ENCODE peak calls at places on chromosome 20, in eight cellular contexts. S, N, F, D, Z, B, C and W are unnamed samples.

GRCh38 chr20:57677323-57677982 is 32.4 kb downstream of the PMEPA1 start:
- DNase-seq in S (no peak), N (no peak), F (no peak), D (no peak), Z (no peak), B (no peak), C (no peak), W (no peak)

GRCh38 chr20:10521836-10522235 is 86.7 kb downstream of the SLX4IP start:
- DNase-seq in S (no peak), N (no peak), F (no peak), D (no peak), Z (no peak), B (no peak), C (no peak), W (no peak)

GRCh38 chr20:2299301-2299700 is 3.5 kb downstream of the TGM3 start:
- DNase-seq in S (peak), N (no peak), F (no peak), D (no peak), Z (peak), B (peak), C (peak), W (no peak)

GRCh38 chr20:60648556-60648955 is 603.5 kb upstream of the CDH4 start:
- DNase-seq in S (no peak), N (no peak), F (no peak), D (no peak), Z (no peak), B (no peak), C (no peak), W (no peak)

GRCh38 chr20:57526067-57526884 is 1.3 kb upstream of the CTCFL start:
- DNase-seq in S (no peak), N (no peak), F (no peak), D (no peak), Z (no peak), B (no peak), C (no peak), W (no peak)

GRCh38 chr20:39853664-39854063 is 835.4 kb downstream of the MAFB start:
- DNase-seq in S (no peak), N (peak), F (no peak), D (no peak), Z (no peak), B (no peak), C (no peak), W (no peak)

GRCh38 chr20:52279667-52280180 is 88.1 kb upstream of the ZFP64 start:
- DNase-seq in S (no peak), N (no peak), F (no peak), D (no peak), Z (no peak), B (no peak), C (no peak), W (no peak)

GRCh38 chr20:51958636-51959542 is 156.6 kb upstream of the SALL4 start:
- DNase-seq in S (no peak), N (peak), F (no peak), D (no peak), Z (no peak), B (no peak), C (no peak), W (no peak)

GRCh38 chr20:51923611-51924010 is 121.3 kb upstream of the SALL4 start:
- DNase-seq in S (no peak), N (no peak), F (no peak), D (no peak), Z (no peak), B (no peak), C (no peak), W (no peak)

GRCh38 chr20:49594143-49594928 is 26.4 kb upstream of the PTGIS start:
- DNase-seq in S (peak), N (peak), F (no peak), D (peak), Z (peak), B (no peak), C (peak), W (no peak)

GRCh38 chr20:53828673-53829085 is 235.0 kb upstream of the ZNF217 start:
- DNase-seq in S (no peak), N (peak), F (no peak), D (peak), Z (no peak), B (no peak), C (peak), W (no peak)

GRCh38 chr20:41869261-41869660 is 251.1 kb upstream of the CHD6 start:
- DNase-seq in S (no peak), N (no peak), F (no peak), D (no peak), Z (no peak), B (no peak), C (no peak), W (no peak)

GRCh38 chr20:25139061-25139705 is 56.3 kb upstream of the ENTPD6 start:
- DNase-seq in S (no peak), N (no peak), F (no peak), D (no peak), Z (peak), B (no peak), C (peak), W (no peak)

GRCh38 chr20:51656726-51657260 is 111.4 kb downstream of the ATP9A start:
- DNase-seq in S (no peak), N (no peak), F (no peak), D (no peak), Z (no peak), B (no peak), C (no peak), W (no peak)

GRCh38 chr20:10634683-10635411 is 39.0 kb downstream of the JAG1 start:
- DNase-seq in S (no peak), N (peak), F (no peak), D (no peak), Z (no peak), B (no peak), C (no peak), W (no peak)

GRCh38 chr20:31595380-31595653 is 9.8 kb upstream of the ID1 start:
- DNase-seq in S (no peak), N (no peak), F (no peak), D (no peak), Z (no peak), B (no peak), C (no peak), W (no peak)
- H3K27ac ChIP-seq in S (peak), N (peak), F (peak), D (peak), Z (peak), B (no peak), C (no peak), W (peak)

GRCh38 chr20:59002874-59003399 is 4.1 kb downstream of the CTSZ start:
- DNase-seq in S (peak), N (no peak), F (no peak), D (no peak), Z (no peak), B (no peak), C (no peak), W (no peak)

GRCh38 chr20:59005523-59006166 is 1.4 kb downstream of the CTSZ start:
- DNase-seq in S (peak), N (no peak), F (no peak), D (peak), Z (peak), B (no peak), C (no peak), W (no peak)

GRCh38 chr20:59003836-59004492 is 3.1 kb downstream of the CTSZ start:
- DNase-seq in S (peak), N (no peak), F (no peak), D (peak), Z (no peak), B (no peak), C (no peak), W (no peak)

GRCh38 chr20:59004763-59005522 is 2.1 kb downstream of the CTSZ start:
- DNase-seq in S (peak), N (no peak), F (peak), D (peak), Z (peak), B (peak), C (peak), W (no peak)

DNA sequence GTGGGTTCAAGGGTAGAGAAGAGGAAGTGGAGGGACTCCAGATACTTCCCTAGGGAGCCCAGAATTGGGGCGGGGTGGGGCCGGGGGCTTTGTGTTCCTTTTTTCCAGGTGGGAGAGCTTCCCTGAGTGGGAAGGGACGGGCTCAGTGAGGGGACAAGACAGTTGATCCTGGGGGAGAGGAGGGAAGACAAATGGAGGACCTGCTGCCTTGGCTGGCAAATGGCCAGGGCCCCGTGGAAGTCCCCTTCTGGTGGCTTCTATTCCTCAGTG is 2.6 kb downstream of the CTSZ start:
- DNase-seq in S (peak), N (no peak), F (peak), D (peak), Z (no peak), B (peak), C (peak), W (no peak)
- H3K27ac ChIP-seq in S (peak), N (no peak), F (no peak), D (peak), Z (peak), B (peak), C (no peak), W (peak)

DNA sequence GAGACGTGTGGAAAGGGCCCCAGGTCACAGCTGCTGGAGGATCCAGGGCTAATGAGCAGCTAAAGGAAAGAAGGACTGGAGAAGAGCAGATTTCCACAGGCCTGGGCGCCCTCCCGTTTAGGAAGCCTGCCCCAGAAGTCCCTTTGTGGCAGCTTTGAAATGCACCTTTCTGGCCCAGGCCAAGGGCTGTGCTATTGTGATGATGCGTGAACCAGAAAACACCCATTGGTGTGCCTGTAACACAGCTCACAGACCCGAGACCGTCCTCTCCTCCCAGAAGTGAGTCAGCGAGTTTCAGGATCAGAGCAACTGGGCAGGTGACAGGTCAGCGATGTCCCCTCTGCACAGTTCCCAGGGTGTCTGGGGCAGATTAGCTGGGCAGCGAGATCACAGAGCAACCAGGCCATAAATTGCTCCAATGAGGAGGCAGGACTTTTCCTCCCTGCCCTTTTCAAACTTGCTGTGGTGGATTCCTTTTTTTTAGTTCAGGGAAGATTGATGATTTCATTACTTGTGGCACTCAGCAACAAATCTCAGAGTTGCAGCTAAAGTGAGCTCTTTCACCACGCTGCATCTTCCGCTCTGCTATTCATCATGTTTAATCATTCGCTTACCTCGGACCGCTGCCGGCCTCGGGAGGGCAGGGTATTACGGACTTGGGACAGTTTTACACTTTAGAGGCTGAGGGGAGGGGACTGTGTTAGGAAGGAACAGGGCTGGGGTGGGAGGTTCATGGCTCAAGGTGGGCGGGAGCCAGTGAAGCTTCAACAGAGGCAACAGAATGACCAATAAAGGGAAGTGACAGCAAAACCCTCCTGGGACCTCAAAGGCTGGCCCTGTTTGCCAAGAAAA is 72.1 kb upstream of the SULF2 start:
- DNase-seq in S (peak), N (no peak), F (no peak), D (peak), Z (no peak), B (no peak), C (no peak), W (no peak)
- H3K27ac ChIP-seq in S (peak), N (no peak), F (no peak), D (peak), Z (no peak), B (no peak), C (no peak), W (peak)

GRCh38 chr20:44593721-44594120 is 11.3 kb downstream of the PKIG start:
- DNase-seq in S (no peak), N (no peak), F (no peak), D (no peak), Z (no peak), B (no peak), C (no peak), W (no peak)

GRCh38 chr20:44590980-44591778 is 8.8 kb downstream of the PKIG start:
- DNase-seq in S (no peak), N (no peak), F (no peak), D (no peak), Z (no peak), B (no peak), C (no peak), W (no peak)

GRCh38 chr20:44594730-44595129 is 12.4 kb downstream of the PKIG start:
- DNase-seq in S (peak), N (peak), F (no peak), D (no peak), Z (peak), B (no peak), C (no peak), W (no peak)

GRCh38 chr20:44589522-44589921 is 7.1 kb downstream of the PKIG start:
- DNase-seq in S (no peak), N (no peak), F (no peak), D (no peak), Z (no peak), B (no peak), C (no peak), W (no peak)

DNA sequence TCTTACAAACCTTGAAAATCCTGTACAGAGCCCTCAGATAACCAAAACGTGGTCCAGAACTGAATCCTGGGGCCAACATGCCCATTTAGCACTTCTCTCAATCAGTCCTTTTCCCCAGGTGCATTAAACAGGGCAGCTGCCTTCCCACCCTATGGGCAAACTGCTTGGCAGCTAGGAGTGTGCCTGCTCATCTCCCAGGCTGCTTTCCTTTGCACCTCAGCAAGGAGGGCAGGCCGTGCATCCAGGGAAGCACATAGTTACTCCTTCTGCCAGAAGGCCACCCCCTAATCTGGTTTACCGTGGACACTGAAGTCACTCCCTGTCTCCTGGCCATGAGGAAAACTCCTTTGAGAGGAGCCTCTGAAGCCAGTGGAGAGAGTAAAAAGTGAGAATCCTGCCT is 10.0 kb downstream of the PKIG start:
- DNase-seq in S (no peak), N (no peak), F (no peak), D (no peak), Z (no peak), B (no peak), C (no peak), W (no peak)
- H3K27ac ChIP-seq in S (peak), N (no peak), F (no peak), D (peak), Z (peak), B (no peak), C (no peak), W (no peak)

GRCh38 chr20:35021063-35021462 is 65.4 kb downstream of the MYH7B start:
- DNase-seq in S (no peak), N (no peak), F (no peak), D (no peak), Z (no peak), B (no peak), C (peak), W (no peak)

GRCh38 chr20:35020108-35021031 is 64.7 kb downstream of the MYH7B start:
- DNase-seq in S (no peak), N (no peak), F (no peak), D (no peak), Z (no peak), B (no peak), C (peak), W (no peak)

GRCh38 chr20:35023624-35024023 is 68.0 kb downstream of the MYH7B start:
- DNase-seq in S (no peak), N (no peak), F (no peak), D (no peak), Z (no peak), B (no peak), C (no peak), W (no peak)

GRCh38 chr20:35021831-35022230 is 66.2 kb downstream of the MYH7B start:
- DNase-seq in S (no peak), N (no peak), F (no peak), D (no peak), Z (no peak), B (no peak), C (no peak), W (no peak)

GRCh38 chr20:35025116-35025515 is 67.5 kb downstream of the TRPC4AP start:
- DNase-seq in S (no peak), N (no peak), F (no peak), D (no peak), Z (no peak), B (no peak), C (no peak), W (no peak)
- H3K27ac ChIP-seq in S (no peak), N (no peak), F (no peak), D (no peak), Z (no peak), B (no peak), C (no peak), W (no peak)

GRCh38 chr20:6708010-6708409 is 59.5 kb upstream of the BMP2 start:
- DNase-seq in S (peak), N (peak), F (no peak), D (peak), Z (no peak), B (no peak), C (peak), W (no peak)
- H3K27ac ChIP-seq in S (no peak), N (peak), F (no peak), D (no peak), Z (no peak), B (no peak), C (peak), W (no peak)

DNA sequence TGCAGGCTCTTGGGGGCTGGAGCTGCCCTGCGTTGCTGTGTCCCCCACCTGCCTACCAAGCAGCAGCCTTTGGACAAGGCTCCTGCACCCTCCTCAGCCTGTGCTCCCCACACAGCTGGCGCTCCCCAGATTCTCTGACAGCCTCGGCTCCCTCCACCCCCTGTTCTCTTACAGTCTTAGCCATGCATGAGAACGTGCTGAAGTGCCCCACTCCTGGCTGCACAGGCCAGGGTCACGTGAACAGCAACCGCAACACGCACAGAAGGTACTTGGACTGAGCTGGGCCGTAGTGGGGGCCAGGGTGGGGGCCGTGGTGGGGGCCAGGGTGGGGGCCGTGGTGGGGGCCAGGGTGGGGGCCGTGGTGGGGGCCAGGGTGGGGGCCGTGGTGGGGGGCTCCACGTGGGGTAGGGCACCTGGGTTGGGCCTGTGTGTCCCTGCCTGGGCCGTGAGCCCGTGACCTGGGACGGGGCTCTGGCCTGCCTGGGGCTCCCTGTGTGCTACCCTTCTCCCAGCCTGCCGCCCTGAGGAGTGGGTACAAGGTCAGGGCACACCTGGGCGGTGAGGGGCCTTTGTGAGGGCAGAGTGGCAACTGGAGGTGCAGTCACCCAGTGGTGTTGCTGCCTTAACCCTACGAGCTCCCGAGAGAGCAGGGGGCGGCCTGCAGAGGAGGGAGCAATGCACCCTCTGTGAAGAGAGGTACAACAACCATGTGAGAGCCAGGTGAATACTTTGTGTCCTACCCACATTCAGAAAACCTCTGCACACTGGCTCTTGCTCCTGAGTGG is 43.5 kb upstream of the PCMTD2 start:
- DNase-seq in S (no peak), N (no peak), F (no peak), D (no peak), Z (no peak), B (no peak), C (no peak), W (no peak)
- H3K27ac ChIP-seq in S (no peak), N (no peak), F (no peak), D (peak), Z (no peak), B (no peak), C (peak), W (peak)